ENCODE peak calls at places on chromosomes 6 and 20, in four cellular contexts. C, R, Y and P are unnamed samples.

GRCh38 chr6:46993846-46994245 is 48.3 kb downstream of the ADGRF1 start:
- DNase-seq in Y (peak), R (no peak), C (no peak), P (no peak)

GRCh38 chr6:158060447-158061360 is 79.0 kb downstream of the SYNJ2 start:
- DNase-seq in C (no peak), Y (no peak), R (no peak), P (no peak)

GRCh38 chr6:91267246-91267645 is 680.4 kb upstream of the MAP3K7 start:
- DNase-seq in Y (no peak), R (no peak), C (no peak), P (no peak)

GRCh38 chr6:29763491-29764289 is 40.5 kb downstream of the HLA-F start:
- DNase-seq in Y (no peak), R (no peak), C (no peak), P (no peak)

GRCh38 chr6:70474751-70475150 is 61.4 kb downstream of the FAM135A start:
- DNase-seq in Y (peak), R (no peak), C (no peak), P (no peak)

GRCh38 chr20:10132391-10132790 is 86.2 kb upstream of the SNAP25 start:
- DNase-seq in R (no peak), C (no peak), Y (no peak), P (no peak)

GRCh38 chr6:118933855-118934460 is 1.0 kb downstream of the MCM9 start:
- DNase-seq in C (no peak), R (no peak), Y (no peak), P (no peak)

GRCh38 chr6:52253494-52253893 is 9.2 kb upstream of the IL17F start:
- DNase-seq in Y (no peak), C (no peak), R (no peak), P (no peak)

GRCh38 chr20:58597021-58597940 is 53.8 kb upstream of the STX16 start:
- DNase-seq in R (no peak), Y (no peak), C (no peak), P (no peak)

GRCh38 chr6:138031850-138032249 is 75.4 kb downstream of the PERP start:
- DNase-seq in Y (no peak), C (no peak), R (no peak), P (no peak)

GRCh38 chr6:26554669-26555504 is 16.7 kb downstream of the HMGN4 start:
- DNase-seq in R (peak), Y (peak), C (no peak), P (peak)

GRCh38 chr6:65776332-65776731 is 69.3 kb upstream of the EYS start:
- DNase-seq in Y (no peak), R (no peak), C (no peak), P (no peak)

GRCh38 chr6:112502348-112503130 is 155.4 kb downstream of the RFPL4B start:
- DNase-seq in R (no peak), Y (no peak), C (no peak), P (no peak)

GRCh38 chr6:27495386-27496135 is 22.7 kb upstream of the ZNF184 start:
- DNase-seq in R (peak), Y (peak), C (peak), P (peak)

GRCh38 chr6:117472667-117473066 is 9.8 kb upstream of the DCBLD1 start:
- DNase-seq in C (no peak), R (no peak), Y (no peak), P (no peak)

GRCh38 chr6:436308-437041 is 44.9 kb downstream of the IRF4 start:
- DNase-seq in Y (no peak), R (no peak), C (no peak), P (no peak)

GRCh38 chr20:24873015-24873620 is 76.0 kb upstream of the CST7 start:
- DNase-seq in Y (no peak), C (no peak), R (no peak), P (no peak)

GRCh38 chr6:156659317-156660198 is 117.6 kb upstream of the ARID1B start:
- DNase-seq in C (no peak), Y (no peak), R (no peak), P (no peak)

GRCh38 chr6:20755631-20756030 is 221.4 kb downstream of the CDKAL1 start:
- DNase-seq in Y (no peak), R (no peak), C (no peak), P (no peak)

GRCh38 chr20:25247100-25247665 is 702 bp upstream of the PYGB start:
- DNase-seq in R (peak), Y (peak), C (no peak), P (peak)

GRCh38 chr6:19024737-19025136 is 637.6 kb downstream of the RNF144B start:
- DNase-seq in C (no peak), R (peak), Y (peak), P (no peak)

GRCh38 chr6:167745660-167746376 is 80.9 kb upstream of the AFDN start:
- DNase-seq in R (no peak), C (no peak), Y (no peak), P (no peak)

GRCh38 chr6:40436685-40437604 is 150.2 kb downstream of the LRFN2 start:
- DNase-seq in C (no peak), Y (no peak), R (no peak), P (no peak)

GRCh38 chr6:30683980-30684338 is 2.5 kb downstream of the PPP1R18 start:
- DNase-seq in C (no peak), Y (no peak), R (no peak), P (peak)

GRCh38 chr20:59864726-59865125 is 68.7 kb downstream of the SYCP2 start:
- DNase-seq in C (no peak), R (no peak), Y (no peak), P (no peak)

GRCh38 chr6:1170793-1171192 is 141.1 kb upstream of the FOXQ1 start:
- DNase-seq in R (no peak), C (no peak), Y (no peak), P (peak)

GRCh38 chr6:80179691-80180090 is 73.2 kb downstream of the BCKDHB start:
- DNase-seq in R (no peak), C (no peak), Y (no peak), P (no peak)
- TF ChIP-seq HDAC6 in R (no peak), C (no peak), Y (no peak), P (no peak)

DNA sequence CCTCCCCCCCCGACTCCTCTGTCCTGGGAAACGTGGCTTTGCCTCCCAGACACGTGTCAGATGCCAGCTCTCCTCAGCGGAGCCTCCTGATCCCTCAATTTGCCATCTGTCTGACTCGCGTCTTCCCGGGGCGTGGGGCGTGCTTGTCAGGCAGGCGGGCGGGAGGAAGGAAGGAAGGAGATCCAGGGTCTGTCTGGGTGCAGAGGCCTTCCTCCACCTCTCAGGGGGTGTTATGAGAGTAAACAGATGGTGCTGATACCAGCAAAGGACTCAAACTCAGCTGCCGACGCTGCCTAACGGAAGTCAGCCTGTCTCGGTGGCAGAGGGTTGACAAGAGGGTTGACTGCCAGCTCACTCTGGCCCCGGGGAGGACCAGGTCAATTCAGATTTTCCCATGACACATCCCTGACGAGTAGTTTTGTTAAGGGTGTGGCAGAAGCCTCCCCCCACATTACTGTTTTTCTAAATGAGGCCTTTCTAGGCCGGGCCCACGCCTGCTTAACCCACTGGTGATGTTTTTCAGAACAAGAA is 17.0 kb downstream of the UQCC2 start:
- DNase-seq in C (no peak), Y (no peak), R (no peak), P (peak)
- TF ChIP-seq CEBPB in C (no peak), Y (no peak), R (no peak), P (no peak)

DNA sequence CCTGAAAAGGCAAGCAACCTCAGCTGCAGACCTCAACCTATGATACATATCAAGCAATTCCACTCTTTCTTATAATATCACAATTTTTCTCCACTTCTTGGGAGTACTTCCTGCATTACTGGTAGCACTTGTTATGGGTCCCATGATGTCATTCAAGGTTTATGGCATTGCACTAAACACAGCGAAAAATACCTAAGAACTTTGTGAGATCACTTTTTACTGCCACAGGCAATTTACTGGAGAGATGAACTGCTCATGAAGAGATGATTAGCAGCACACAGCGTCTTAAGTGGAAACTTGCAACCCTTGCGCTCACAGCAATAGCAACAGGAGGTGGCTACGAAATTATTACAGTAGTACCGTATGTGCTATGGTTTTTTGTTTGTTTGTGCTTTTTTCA is 19.3 kb upstream of the RIMS4 start:
- DNase-seq in C (no peak), Y (no peak), R (no peak), P (no peak)
- TF ChIP-seq HDAC6 in C (no peak), Y (no peak), R (no peak), P (no peak)

GRCh38 chr20:61603715-61604114 is 351.7 kb downstream of the CDH4 start:
- DNase-seq in Y (no peak), R (no peak), C (no peak), P (no peak)
- TF ChIP-seq CEBPB in Y (no peak), R (no peak), C (no peak), P (no peak)

GRCh38 chr20:53738039-53738944 is 144.7 kb upstream of the ZNF217 start:
- DNase-seq in R (no peak), Y (peak), C (no peak), P (peak)

GRCh38 chr20:53735536-53736050 is 142.0 kb upstream of the ZNF217 start:
- DNase-seq in C (no peak), Y (no peak), R (no peak), P (no peak)

GRCh38 chr20:53736122-53736756 is 142.6 kb upstream of the ZNF217 start:
- DNase-seq in C (no peak), Y (peak), R (no peak), P (no peak)

GRCh38 chr20:53737404-53738038 is 143.9 kb upstream of the ZNF217 start:
- DNase-seq in Y (no peak), R (no peak), C (no peak), P (peak)

DNA sequence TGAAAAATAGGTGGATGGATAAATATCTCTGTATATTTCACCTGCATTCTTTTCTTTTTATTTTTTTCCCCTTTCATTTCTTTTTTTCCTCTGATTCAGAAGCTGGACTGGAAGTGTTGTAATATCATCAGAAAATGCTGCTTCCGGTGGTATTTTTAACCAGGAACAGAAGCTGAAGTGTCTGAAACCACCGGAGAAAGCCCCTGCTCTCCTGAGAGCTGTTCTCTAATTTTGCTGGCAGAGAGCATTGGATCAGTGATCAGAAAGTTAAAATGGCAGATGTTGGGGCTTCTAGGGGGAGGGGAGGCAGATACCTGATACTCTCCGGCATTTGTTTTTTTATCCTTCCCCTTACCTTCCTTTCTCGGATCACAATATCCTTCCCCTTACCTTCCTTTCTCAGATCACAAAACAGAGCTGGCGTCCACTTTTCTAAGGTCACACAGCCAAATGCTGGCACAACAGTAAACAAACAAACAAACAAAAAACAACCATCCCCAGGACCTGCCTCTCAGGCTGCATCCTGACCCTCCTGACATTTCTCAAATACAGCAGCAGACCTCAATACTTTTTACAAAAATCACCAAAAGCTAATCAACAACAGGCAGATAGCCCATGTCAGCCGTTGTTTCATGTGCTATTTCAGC is 143.2 kb upstream of the ZNF217 start:
- DNase-seq in C (peak), R (no peak), Y (no peak), P (no peak)
- TF ChIP-seq HDAC6 in C (no peak), R (no peak), Y (no peak), P (no peak)

GRCh38 chr6:128368213-128369000 is 152.0 kb downstream of the PTPRK start:
- DNase-seq in C (no peak), R (no peak), Y (no peak), P (no peak)
- TF ChIP-seq CEBPB in C (no peak), R (no peak), Y (no peak), P (no peak)

GRCh38 chr6:69379518-69379917 is 417.3 kb downstream of the LMBRD1 start:
- DNase-seq in R (no peak), Y (no peak), C (no peak), P (no peak)
- TF ChIP-seq HDAC6 in R (no peak), Y (no peak), C (no peak), P (no peak)

DNA sequence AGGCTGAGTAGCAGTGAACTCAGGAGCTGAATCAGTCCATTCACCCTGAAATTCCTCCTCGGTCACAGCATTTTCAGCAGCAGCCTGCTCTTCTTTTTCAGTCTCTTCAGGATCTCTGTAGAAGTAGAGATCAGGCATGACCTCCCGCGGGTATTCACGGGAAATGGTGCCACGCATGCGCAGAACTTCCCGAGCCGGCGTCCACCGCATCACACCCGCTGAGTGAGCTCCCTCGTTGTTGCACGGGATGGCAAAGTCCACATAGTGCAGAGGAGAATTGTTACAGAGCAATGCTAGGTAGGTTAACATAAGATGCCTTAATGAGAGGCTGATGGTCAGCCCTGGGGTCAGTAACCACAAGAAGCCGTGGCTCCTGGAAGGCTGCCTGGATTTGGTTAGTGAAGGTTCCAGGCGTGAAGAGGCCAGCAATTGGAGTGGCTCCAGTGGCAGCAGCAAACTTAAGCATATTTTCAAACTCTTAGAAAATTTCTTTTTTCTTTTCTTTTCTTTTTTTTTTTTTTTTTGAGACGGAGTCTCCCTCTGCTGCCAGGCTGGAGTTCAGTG is 113.5 kb upstream of the HDAC2 start:
- DNase-seq in Y (no peak), R (no peak), C (no peak), P (no peak)
- TF ChIP-seq CEBPB in Y (no peak), R (no peak), C (no peak), P (no peak)